ENCODE peak calls at places on chromosome 1, in four cellular contexts. C is HCT116, A is K562, N is HepG2. E is an unnamed sample.

GRCh38 chr1:151578941-151579340 is 32.9 kb upstream of the SNX27 start:
- DNase-seq in N (no peak), C (no peak), A (no peak), E (no peak)

GRCh38 chr1:110211503-110212164 is 1.5 kb downstream of the KCNC4 start:
- DNase-seq in A (no peak), C (no peak), N (no peak), E (no peak)

GRCh38 chr1:49841767-49842166 is 182.0 kb downstream of the AGBL4 start:
- DNase-seq in N (no peak), C (no peak), A (no peak), E (no peak)

GRCh38 chr1:180213401-180214177 is 16.5 kb upstream of the LHX4 start:
- DNase-seq in A (peak; percentile 100), N (no peak), C (no peak), E (no peak)

GRCh38 chr1:183945432-183946308 is 91.9 kb downstream of the COLGALT2 start:
- DNase-seq in N (peak; percentile 28), C (no peak), A (no peak), E (no peak)

GRCh38 chr1:202210370-202210769 is 16.8 kb downstream of the LGR6 start:
- DNase-seq in N (no peak), C (no peak), A (no peak), E (no peak)

GRCh38 chr1:215888159-215888558 is 321.1 kb downstream of the KCTD3 start:
- DNase-seq in N (no peak), A (no peak), C (no peak), E (no peak)

GRCh38 chr1:46691997-46692790 is 20.5 kb downstream of the TEX38 start:
- DNase-seq in A (no peak), N (no peak), C (no peak), E (no peak)

GRCh38 chr1:96926176-96926575 is 204.6 kb downstream of the PTBP2 start:
- DNase-seq in C (no peak), A (no peak), N (no peak), E (no peak)

GRCh38 chr1:192906334-192906733 is 97.5 kb downstream of the RGS2 start:
- DNase-seq in C (no peak), A (no peak), N (no peak), E (no peak)

GRCh38 chr1:207845109-207845508 is 65.8 kb downstream of the CD34 start:
- DNase-seq in C (no peak), A (no peak), N (no peak), E (no peak)

GRCh38 chr1:107359472-107360241 is 218.8 kb downstream of the NTNG1 start:
- DNase-seq in A (no peak), C (no peak), N (no peak), E (no peak)

GRCh38 chr1:88979749-88980116 is 12.7 kb downstream of the KYAT3 start:
- DNase-seq in N (no peak), C (no peak), A (no peak), E (no peak)

GRCh38 chr1:232084584-232085223 is 458.1 kb downstream of the DISC1 start:
- DNase-seq in N (no peak), A (no peak), C (no peak), E (no peak)

GRCh38 chr1:198620951-198621824 is 17.7 kb upstream of the PTPRC start:
- DNase-seq in C (no peak), N (no peak), A (no peak), E (no peak)

GRCh38 chr1:154320882-154321608 is at the start of gene AQP10:
- DNase-seq in A (peak; percentile 58), N (peak; percentile 63), C (no peak), E (no peak)

GRCh38 chr1:47523812-47524170 is 85.9 kb downstream of the FOXD2 start:
- DNase-seq in A (no peak), N (no peak), C (no peak), E (no peak)

GRCh38 chr1:194447635-194448034 is 1261.2 kb upstream of the B3GALT2 start:
- DNase-seq in N (no peak), A (no peak), C (no peak), E (no peak)

GRCh38 chr1:198876371-198876871 is 237.6 kb downstream of the PTPRC start:
- DNase-seq in N (no peak), C (no peak), A (no peak), E (no peak)

GRCh38 chr1:83998599-83999315 is at the start of gene TTLL7:
- DNase-seq in A (peak; percentile 80), N (peak; percentile 10), C (no peak), E (no peak)

GRCh38 chr1:41901551-41901950 is 17.2 kb downstream of the HIVEP3 start:
- DNase-seq in N (no peak), C (no peak), A (no peak), E (no peak)

DNA sequence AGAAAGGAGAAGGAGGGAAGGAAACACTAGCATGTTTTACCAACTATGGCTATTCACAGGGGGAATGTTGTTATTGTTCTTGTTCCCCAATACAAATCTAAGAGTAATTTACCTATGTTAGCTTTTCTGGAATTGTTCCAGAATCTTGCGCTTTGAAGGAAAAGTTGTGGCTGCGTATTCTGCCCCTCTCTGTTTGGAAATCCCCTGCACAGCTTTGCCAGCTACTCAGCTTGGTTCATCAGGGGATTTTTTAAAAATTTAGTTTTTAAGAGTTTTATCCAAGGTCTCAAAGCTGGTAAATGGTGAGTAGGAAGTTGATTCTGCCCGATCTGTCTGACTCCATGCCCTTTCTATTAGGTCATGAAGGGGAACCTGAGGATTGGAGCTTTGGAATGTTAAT is 9.6 kb upstream of the IRF6 start:
- DNase-seq in A (no peak), C (no peak), N (no peak), E (no peak)
- TF ChIP-seq TCF7L2 in A (no peak), C (no peak), N (no peak), E (no peak)

GRCh38 chr1:40451238-40451585 is 936 bp downstream of the ZFP69B start:
- DNase-seq in A (no peak), N (no peak), C (no peak), E (no peak)
- H3K4me3 ChIP-seq in A (peak overlapping the region; percentile 58), N (peak overlapping the region; percentile 86), C (no peak overlapping the region), E (peak overlapping the region; percentile 86)

DNA sequence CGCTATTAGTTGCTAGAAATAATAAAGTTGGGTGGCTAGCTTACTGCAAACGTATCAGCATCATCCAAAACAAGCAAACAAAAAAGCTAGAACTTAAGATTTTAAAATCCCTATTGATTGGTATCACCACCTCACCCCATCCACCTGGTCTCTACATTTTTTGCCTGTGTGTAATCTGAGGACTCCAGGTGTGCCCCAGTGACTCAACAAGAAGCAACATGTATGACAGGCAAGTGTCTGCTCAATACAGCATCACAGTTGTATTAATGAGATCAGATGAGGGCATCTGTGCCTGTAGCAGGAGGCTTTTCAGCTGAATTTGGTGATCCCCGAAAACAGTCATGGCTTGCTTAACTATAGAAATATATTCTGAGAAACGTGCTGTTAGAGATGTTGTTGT is 14.6 kb upstream of the PAPPA2 start:
- DNase-seq in A (no peak), N (no peak), C (no peak), E (no peak)
- TF ChIP-seq TCF7L2 in A (no peak), N (no peak), C (no peak), E (no peak)

DNA sequence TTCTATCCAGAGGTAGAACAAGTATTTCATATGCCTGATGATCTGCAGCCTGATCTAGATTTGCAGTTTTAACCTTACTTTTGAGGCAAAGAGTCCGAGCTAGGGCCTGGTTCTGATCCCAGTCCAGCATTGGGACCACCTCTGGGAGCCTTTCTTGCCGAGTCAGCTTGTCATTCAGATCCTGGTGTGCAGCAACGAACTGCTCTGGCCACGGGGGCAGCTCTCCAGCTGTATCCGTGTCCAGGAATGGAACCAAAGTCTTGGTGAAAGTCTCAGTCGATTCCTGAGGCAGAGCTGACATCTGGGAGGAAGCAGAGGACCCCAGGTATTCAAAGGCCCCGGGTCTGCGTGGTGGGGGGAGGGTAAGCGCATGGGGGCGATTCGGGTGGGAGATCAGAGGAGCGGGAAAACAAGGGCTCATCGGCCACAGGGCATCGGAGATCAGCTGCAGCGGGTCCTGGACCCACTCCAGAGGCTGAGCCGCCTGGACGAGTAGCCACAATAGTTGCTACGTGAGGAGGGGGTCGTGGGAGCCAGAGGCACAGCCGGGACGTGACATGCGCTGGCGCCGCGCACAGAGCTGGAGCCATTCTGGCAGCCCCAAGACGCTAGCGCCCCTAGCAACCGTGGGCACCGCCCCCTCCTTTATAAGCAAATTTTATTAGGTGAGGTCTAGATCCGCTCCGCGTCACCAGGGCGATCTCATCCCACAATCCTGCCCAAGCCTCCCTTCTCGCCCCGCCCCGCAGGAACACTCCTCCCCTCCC is 32.4 kb upstream of the BSDC1 start:
- DNase-seq in A (no peak), C (no peak), N (no peak), E (no peak)
- H3K4me3 ChIP-seq in A (no peak overlapping the region), C (no peak overlapping the region), N (no peak overlapping the region), E (no peak overlapping the region)

GRCh38 chr1:227996187-227996950 is 10.4 kb upstream of the WNT3A start:
- DNase-seq in C (no peak), N (no peak), A (no peak), E (no peak)
- TF ChIP-seq TCF7L2 in C (no peak), N (no peak), A (no peak), E (no peak)

GRCh38 chr1:30757976-30758688 is 558 bp upstream of the LAPTM5 start:
- DNase-seq in A (no peak), C (no peak), N (no peak), E (no peak)
- H3K4me3 ChIP-seq in A (no peak overlapping the region), C (no peak overlapping the region), N (no peak overlapping the region), E (no peak overlapping the region)

E was measured in Panc1.